ENCODE peak calls at places on chromosome 17, in ten cellular contexts. H is psoas muscle, M is KBM-7, X is EL, Y is HTR-8/SVneo, O is midbrain, A is COR-L47, V is dorsolateral prefrontal cortex, I is renal cortical epithelial cell, L is ELF-1. S is an unnamed sample.

GRCh38 chr17:10435096-10435495 is 13.3 kb upstream of the MYH8 start:
- DNase-seq in O (no peak), H (no peak), M (no peak), A (no peak), I (no peak), L (peak; percentile 48), V (no peak), X (peak; percentile 73), Y (peak; percentile 5), S (no peak)

GRCh38 chr17:66970797-66971196 is 6.3 kb downstream of the CACNG4 start:
- DNase-seq in V (no peak), H (no peak), A (no peak), I (no peak), M (no peak), X (no peak), Y (no peak), L (no peak), O (no peak), S (no peak)

GRCh38 chr17:32222621-32223020 is 43.0 kb upstream of the RHBDL3 start:
- DNase-seq in Y (peak; percentile 20), V (no peak), X (peak; percentile 14), A (no peak), M (no peak), I (peak; percentile 32), L (no peak), H (no peak), O (no peak), S (no peak)

GRCh38 chr17:61981323-61981722 is 53.5 kb upstream of the INTS2 start:
- DNase-seq in X (peak; percentile 66), A (no peak), M (no peak), Y (no peak), I (peak; percentile 15), H (no peak), V (no peak), L (no peak), O (no peak), S (no peak)

GRCh38 chr17:36921131-36921851 is 16.0 kb upstream of the LHX1 start:
- DNase-seq in V (no peak), M (no peak), L (peak; percentile 70), H (no peak), A (no peak), O (no peak), I (peak; percentile 97), X (no peak), Y (peak; percentile 71), S (no peak)

GRCh38 chr17:75707096-75707720 is 14.1 kb upstream of the ITGB4 start:
- DNase-seq in A (no peak), X (no peak), O (no peak), H (peak; percentile 39), V (no peak), M (no peak), L (no peak), I (no peak), Y (no peak), S (no peak)

GRCh38 chr17:81517339-81518112 is 4.9 kb upstream of the ACTG1 start:
- DNase-seq in Y (no peak), L (peak; percentile 66), X (no peak), V (no peak), H (peak; percentile 19), I (no peak), A (no peak), M (peak; percentile 83), O (no peak), S (no peak)

GRCh38 chr17:75632428-75632827 is 806 bp upstream of the SMIM5 start:
- DNase-seq in V (no peak), Y (no peak), O (no peak), X (no peak), H (peak; percentile 12), I (no peak), L (no peak), A (no peak), M (no peak), S (no peak)

GRCh38 chr17:21452377-21453143 is 76.4 kb downstream of the KCNJ12 start:
- DNase-seq in L (peak; percentile 84), H (peak; percentile 52), X (peak; percentile 72), V (peak; percentile 64), O (peak; percentile 68), A (no peak), I (peak; percentile 53), Y (no peak), M (peak; percentile 63), S (peak; percentile 85)

GRCh38 chr17:27541326-27542023 is 85.2 kb downstream of the KSR1 start:
- DNase-seq in L (no peak), M (no peak), V (no peak), A (no peak), I (peak; percentile 30), Y (no peak), H (no peak), O (no peak), X (no peak), S (no peak)

GRCh38 chr17:4307179-4307930 is 43.6 kb upstream of the ANKFY1 start:
- DNase-seq in L (no peak), I (no peak), H (no peak), X (no peak), A (no peak), O (no peak), Y (no peak), M (no peak), V (no peak), S (no peak)

GRCh38 chr17:75909812-75910274 is 5.2 kb upstream of the MRPL38 start:
- DNase-seq in Y (no peak), X (no peak), I (no peak), L (no peak), M (no peak), H (no peak), V (no peak), A (peak; percentile 95), O (no peak), S (no peak)

GRCh38 chr17:4566785-4567184 is 6.4 kb upstream of the GGT6 start:
- DNase-seq in H (no peak), A (peak; percentile 35), O (peak; percentile 62), Y (peak; percentile 85), L (peak; percentile 87), M (peak; percentile 76), V (no peak), I (peak; percentile 48), X (peak; percentile 60), S (peak; percentile 78)

GRCh38 chr17:528253-528652 is 175.6 kb upstream of the RPH3AL start:
- DNase-seq in O (no peak), H (no peak), I (no peak), A (no peak), Y (no peak), X (no peak), V (no peak), L (no peak), M (no peak), S (no peak)

GRCh38 chr17:30924341-30924740 is 2.6 kb downstream of the ADAP2 start:
- DNase-seq in A (no peak), X (no peak), M (no peak), H (no peak), I (no peak), V (no peak), O (no peak), Y (no peak), L (peak; percentile 12), S (no peak)